ENCODE peak calls at places on chromosomes 1 and 21, in seven cellular contexts. S is endothelial cell of umbilical vein, I is adrenal gland, U is transverse colon, G is upper lobe of left lung, C is heart left ventricle, J is tibial nerve. T is an unnamed sample.

GRCh38 chr1:225347123-225347683 is 80.6 kb downstream of the LBR start:
- DNase-seq in S (no peak), I (no peak), U (no peak), G (no peak), C (no peak), J (no peak), T (no peak)

GRCh38 chr21:39033878-39034589 is 149.2 kb downstream of the PSMG1 start:
- DNase-seq in S (peak), I (no peak), U (peak), G (peak), C (peak), J (no peak), T (peak)

GRCh38 chr1:75723989-75724471 is 479 bp upstream of the ACADM start:
- DNase-seq in S (peak), I (peak), U (peak), G (no peak), C (peak), J (peak), T (peak)

GRCh38 chr21:42037943-42038342 is 27.8 kb upstream of the ZBTB21 start:
- DNase-seq in S (no peak), I (no peak), U (peak), G (no peak), C (no peak), J (no peak), T (no peak)

GRCh38 chr21:45524756-45525152 is 17.5 kb downstream of the SLC19A1 start:
- DNase-seq in S (no peak), I (no peak), U (no peak), G (no peak), C (peak), J (no peak), T (peak)

GRCh38 chr1:43241352-43241953 is 28.3 kb upstream of the TMEM125 start:
- DNase-seq in S (no peak), I (no peak), U (no peak), G (no peak), C (no peak), J (no peak), T (no peak)

GRCh38 chr1:201131398-201131797 is 4.4 kb upstream of the ASCL5 start:
- DNase-seq in S (no peak), I (peak), U (no peak), G (no peak), C (no peak), J (no peak), T (no peak)

GRCh38 chr1:2979191-2980072 is 41.8 kb upstream of the ACTRT2 start:
- DNase-seq in S (no peak), I (no peak), U (no peak), G (peak), C (no peak), J (no peak), T (no peak)

GRCh38 chr1:89195476-89195875 is 3.3 kb downstream of the GBP4 start:
- DNase-seq in S (no peak), I (no peak), U (no peak), G (no peak), C (no peak), J (no peak), T (no peak)

GRCh38 chr1:214228976-214229375 is 52.0 kb upstream of the SMYD2 start:
- DNase-seq in S (no peak), I (no peak), U (no peak), G (no peak), C (peak), J (no peak), T (no peak)

GRCh38 chr1:165954940-165955339 is 127.5 kb downstream of the UCK2 start:
- DNase-seq in S (no peak), I (no peak), U (no peak), G (no peak), C (peak), J (no peak), T (no peak)

GRCh38 chr1:231519166-231519565 is 9.3 kb upstream of the TSNAX start:
- DNase-seq in S (no peak), I (no peak), U (no peak), G (no peak), C (no peak), J (no peak), T (no peak)

GRCh38 chr1:65554829-65555228 is 134.4 kb downstream of the LEPR start:
- DNase-seq in S (no peak), I (no peak), U (no peak), G (no peak), C (no peak), J (no peak), T (no peak)

GRCh38 chr1:168135116-168135981 is 1.4 kb downstream of the GPR161 start:
- DNase-seq in S (peak), I (no peak), U (no peak), G (no peak), C (no peak), J (no peak), T (no peak)

GRCh38 chr1:162213281-162213909 is 143.9 kb downstream of the NOS1AP start:
- DNase-seq in S (peak), I (peak), U (peak), G (no peak), C (peak), J (peak), T (peak)

GRCh38 chr1:201559679-201560162 is 20.8 kb downstream of the NAV1 start:
- DNase-seq in S (peak), I (peak), U (peak), G (peak), C (peak), J (peak), T (peak)

GRCh38 chr1:159211331-159212136 is 6.9 kb downstream of the ACKR1 start:
- DNase-seq in S (peak), I (peak), U (peak), G (no peak), C (no peak), J (peak), T (no peak)

GRCh38 chr1:29279896-29280779 is 43.8 kb downstream of the PTPRU start:
- DNase-seq in S (no peak), I (no peak), U (no peak), G (peak), C (no peak), J (no peak), T (no peak)

GRCh38 chr1:109388208-109388711 is 9.5 kb downstream of the SORT1 start:
- DNase-seq in S (no peak), I (no peak), U (no peak), G (no peak), C (no peak), J (no peak), T (no peak)

GRCh38 chr1:62688687-62689085 is 500 bp upstream of the DOCK7 start:
- DNase-seq in S (no peak), I (no peak), U (no peak), G (no peak), C (no peak), J (no peak), T (no peak)

GRCh38 chr1:55311979-55312378 is 96.8 kb upstream of the USP24 start:
- DNase-seq in S (no peak), I (no peak), U (no peak), G (no peak), C (no peak), J (no peak), T (no peak)

GRCh38 chr21:45504516-45505415 is 37.5 kb downstream of the SLC19A1 start:
- DNase-seq in S (no peak), I (peak), U (no peak), G (peak), C (peak), J (no peak), T (peak)

GRCh38 chr1:5447479-5448070 is 544.6 kb downstream of the NPHP4 start:
- DNase-seq in S (no peak), I (no peak), U (peak), G (no peak), C (no peak), J (no peak), T (no peak)

GRCh38 chr1:208230668-208231529 is 13.3 kb downstream of the PLXNA2 start:
- DNase-seq in S (no peak), I (no peak), U (no peak), G (peak), C (no peak), J (no peak), T (no peak)

GRCh38 chr1:169271094-169271493 is 96.5 kb downstream of the NME7 start:
- DNase-seq in S (no peak), I (no peak), U (no peak), G (no peak), C (no peak), J (no peak), T (no peak)
- TF ChIP-seq CTCF in S (no peak), I (no peak), U (no peak), G (no peak), C (no peak), J (no peak), T (no peak)

GRCh38 chr1:218499021-218499691 is 154.0 kb downstream of the TGFB2 start:
- DNase-seq in S (peak), I (no peak), U (no peak), G (no peak), C (no peak), J (no peak), T (no peak)
- H3K27ac ChIP-seq in S (peak), I (peak), U (peak), G (peak), C (no peak), J (no peak), T (no peak)

GRCh38 chr1:153961421-153961820 is 1.9 kb downstream of the SLC39A1 start:
- DNase-seq in S (no peak), I (no peak), U (no peak), G (no peak), C (no peak), J (no peak), T (no peak)

GRCh38 chr1:153962088-153963029 is 978 bp downstream of the SLC39A1 start:
- DNase-seq in S (peak), I (peak), U (peak), G (peak), C (peak), J (peak), T (peak)

GRCh38 chr1:153963850-153964331 is 554 bp upstream of the SLC39A1 start:
- DNase-seq in S (no peak), I (peak), U (peak), G (peak), C (peak), J (no peak), T (no peak)

GRCh38 chr1:153960206-153960605 is 1.8 kb upstream of the CRTC2 start:
- DNase-seq in S (no peak), I (no peak), U (no peak), G (peak), C (no peak), J (no peak), T (no peak)

GRCh38 chr1:153963030-153963849 is at the start of gene SLC39A1:
- DNase-seq in S (peak), I (peak), U (peak), G (peak), C (peak), J (peak), T (peak)
- TF ChIP-seq POLR2A in S (peak), I (peak), U (peak), G (peak), C (no peak), J (peak), T (peak)

GRCh38 chr1:39266269-39266668 is 61.8 kb downstream of the MACF1 start:
- DNase-seq in S (peak), I (no peak), U (no peak), G (no peak), C (no peak), J (no peak), T (no peak)
- TF ChIP-seq CTCF in S (no peak), I (no peak), U (no peak), G (no peak), C (no peak), J (peak), T (no peak)

DNA sequence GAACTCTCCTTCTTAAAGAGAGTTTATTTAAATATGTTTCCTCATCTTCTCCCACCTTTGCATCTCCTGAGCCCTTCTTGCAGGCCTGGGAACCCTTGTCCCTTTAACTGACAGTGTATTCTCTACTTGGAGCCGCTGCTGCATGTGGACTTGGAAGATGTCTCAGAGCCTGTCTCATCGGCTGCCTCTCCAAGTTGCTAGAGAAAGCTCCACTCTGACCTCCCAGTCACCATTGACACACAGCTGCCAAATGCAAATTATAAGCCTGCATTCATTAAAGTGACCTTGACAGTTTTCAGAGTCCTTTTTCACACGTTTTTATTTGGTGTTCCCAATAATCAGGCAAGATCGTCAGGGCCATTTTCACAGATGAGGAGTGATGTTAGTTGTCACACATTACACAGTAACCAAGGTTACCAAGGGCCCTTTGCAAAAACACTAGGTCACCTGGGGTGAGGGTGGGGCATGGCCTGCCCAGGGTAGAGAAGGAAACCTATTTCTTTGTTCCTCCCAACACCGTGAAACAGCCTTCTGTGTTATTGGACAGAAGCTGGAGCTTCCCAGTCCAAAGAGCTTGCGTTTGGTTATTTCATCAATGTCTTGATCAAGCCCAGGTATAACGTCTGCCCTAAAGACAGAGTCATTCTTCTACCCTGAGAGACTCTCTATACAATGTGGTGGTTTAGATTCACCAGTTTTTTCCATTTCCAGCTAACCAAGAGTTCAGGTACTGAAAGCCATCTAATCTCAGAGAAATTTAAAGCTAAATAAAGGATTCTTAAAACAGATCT is 164.1 kb downstream of the GALNT2 start:
- DNase-seq in S (no peak), I (no peak), U (peak), G (no peak), C (no peak), J (no peak), T (no peak)
- H3K27ac ChIP-seq in S (no peak), I (peak), U (peak), G (peak), C (no peak), J (no peak), T (peak)

DNA sequence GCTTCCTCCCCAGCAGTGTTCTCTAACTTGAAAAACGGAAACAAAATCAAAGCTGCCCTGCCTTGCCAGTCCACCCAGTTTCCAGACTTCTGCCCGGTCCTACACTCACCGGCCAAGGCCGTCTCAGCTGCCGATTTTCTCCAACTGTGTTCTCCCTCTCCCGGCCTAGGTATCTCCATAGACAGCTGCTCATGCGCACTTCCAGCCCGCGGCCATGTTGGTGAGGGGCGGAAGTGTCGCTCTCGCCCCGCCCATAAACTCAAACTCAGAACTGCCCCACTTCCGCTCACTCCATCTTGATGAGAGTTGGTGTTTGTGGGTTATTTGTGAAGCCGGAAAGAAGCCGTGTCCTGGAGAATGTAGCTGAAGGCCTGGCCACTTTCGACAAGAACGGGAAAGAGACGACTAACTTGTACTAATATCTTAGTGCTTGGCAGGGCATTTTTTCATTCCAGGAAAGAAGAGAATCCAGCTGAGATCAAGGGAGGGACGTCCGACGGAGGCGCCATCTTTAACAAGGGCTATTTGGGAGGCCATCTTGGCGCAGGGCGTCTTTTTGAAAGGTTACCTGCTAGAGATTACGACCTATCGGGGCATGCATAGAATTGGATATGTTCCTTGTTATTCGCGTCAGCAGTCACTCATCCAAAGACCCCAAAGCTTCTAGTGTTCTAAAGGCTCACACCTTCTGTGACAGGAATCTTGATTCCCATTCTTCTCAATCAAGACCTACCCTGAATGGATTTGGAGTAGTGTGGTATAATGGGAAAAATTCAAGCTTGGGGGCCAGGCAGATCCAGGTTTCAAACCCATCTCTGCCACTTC is at the start of gene USF1:
- DNase-seq in S (peak), I (peak), U (peak), G (peak), C (peak), J (peak), T (peak)
- TF ChIP-seq POLR2A in S (peak), I (peak), U (peak), G (peak), C (peak), J (peak), T (peak)

GRCh38 chr1:177228721-177229088 is 57.9 kb downstream of the BRINP2 start:
- DNase-seq in S (no peak), I (peak), U (no peak), G (no peak), C (no peak), J (no peak), T (no peak)
- TF ChIP-seq CTCF in S (no peak), I (no peak), U (no peak), G (no peak), C (no peak), J (no peak), T (no peak)

GRCh38 chr1:152220166-152221163 is 3.5 kb downstream of the HRNR start:
- DNase-seq in S (no peak), I (no peak), U (no peak), G (peak), C (no peak), J (no peak), T (no peak)

GRCh38 chr1:152224093-152224492 is at the start of gene HRNR:
- DNase-seq in S (no peak), I (no peak), U (no peak), G (no peak), C (no peak), J (no peak), T (no peak)

GRCh38 chr1:152228831-152229230 is 4.8 kb upstream of the HRNR start:
- DNase-seq in S (no peak), I (no peak), U (no peak), G (no peak), C (no peak), J (no peak), T (no peak)

GRCh38 chr1:152227310-152227928 is 3.4 kb upstream of the HRNR start:
- DNase-seq in S (no peak), I (no peak), U (no peak), G (no peak), C (no peak), J (no peak), T (no peak)

DNA sequence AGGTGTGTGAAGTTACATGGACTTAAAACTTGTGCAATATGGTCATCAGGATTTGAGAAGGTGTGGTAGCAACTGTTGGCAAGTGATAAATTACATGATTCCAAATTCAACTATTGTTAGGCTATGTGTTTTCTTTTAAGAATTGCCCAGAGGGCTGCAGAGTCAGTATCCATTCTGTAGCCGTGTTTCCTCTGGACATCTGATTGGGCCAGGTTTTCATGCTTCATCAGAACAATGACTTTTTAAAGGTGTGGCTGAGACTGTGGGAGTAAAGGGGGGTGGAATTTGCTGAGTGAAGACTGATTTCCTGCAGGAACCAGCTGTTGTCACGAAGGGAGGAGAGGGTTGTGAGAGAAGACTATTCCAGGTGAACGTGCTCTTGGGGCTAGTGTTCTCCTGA is 1.7 kb upstream of the HRNR start:
- DNase-seq in S (no peak), I (no peak), U (no peak), G (no peak), C (no peak), J (no peak), T (no peak)
- H3K27ac ChIP-seq in S (no peak), I (no peak), U (no peak), G (no peak), C (no peak), J (no peak), T (no peak)

GRCh38 chr1:22827666-22828065 is 117.0 kb downstream of the EPHB2 start:
- DNase-seq in S (no peak), I (no peak), U (no peak), G (no peak), C (peak), J (no peak), T (no peak)

GRCh38 chr1:22828151-22828817 is 117.6 kb downstream of the EPHB2 start:
- DNase-seq in S (no peak), I (no peak), U (no peak), G (no peak), C (no peak), J (no peak), T (no peak)

GRCh38 chr1:22824975-22825374 is 114.3 kb downstream of the EPHB2 start:
- DNase-seq in S (no peak), I (no peak), U (no peak), G (no peak), C (no peak), J (no peak), T (no peak)

GRCh38 chr1:22825790-22826189 is 115.2 kb downstream of the EPHB2 start:
- DNase-seq in S (no peak), I (no peak), U (no peak), G (no peak), C (peak), J (no peak), T (no peak)

DNA sequence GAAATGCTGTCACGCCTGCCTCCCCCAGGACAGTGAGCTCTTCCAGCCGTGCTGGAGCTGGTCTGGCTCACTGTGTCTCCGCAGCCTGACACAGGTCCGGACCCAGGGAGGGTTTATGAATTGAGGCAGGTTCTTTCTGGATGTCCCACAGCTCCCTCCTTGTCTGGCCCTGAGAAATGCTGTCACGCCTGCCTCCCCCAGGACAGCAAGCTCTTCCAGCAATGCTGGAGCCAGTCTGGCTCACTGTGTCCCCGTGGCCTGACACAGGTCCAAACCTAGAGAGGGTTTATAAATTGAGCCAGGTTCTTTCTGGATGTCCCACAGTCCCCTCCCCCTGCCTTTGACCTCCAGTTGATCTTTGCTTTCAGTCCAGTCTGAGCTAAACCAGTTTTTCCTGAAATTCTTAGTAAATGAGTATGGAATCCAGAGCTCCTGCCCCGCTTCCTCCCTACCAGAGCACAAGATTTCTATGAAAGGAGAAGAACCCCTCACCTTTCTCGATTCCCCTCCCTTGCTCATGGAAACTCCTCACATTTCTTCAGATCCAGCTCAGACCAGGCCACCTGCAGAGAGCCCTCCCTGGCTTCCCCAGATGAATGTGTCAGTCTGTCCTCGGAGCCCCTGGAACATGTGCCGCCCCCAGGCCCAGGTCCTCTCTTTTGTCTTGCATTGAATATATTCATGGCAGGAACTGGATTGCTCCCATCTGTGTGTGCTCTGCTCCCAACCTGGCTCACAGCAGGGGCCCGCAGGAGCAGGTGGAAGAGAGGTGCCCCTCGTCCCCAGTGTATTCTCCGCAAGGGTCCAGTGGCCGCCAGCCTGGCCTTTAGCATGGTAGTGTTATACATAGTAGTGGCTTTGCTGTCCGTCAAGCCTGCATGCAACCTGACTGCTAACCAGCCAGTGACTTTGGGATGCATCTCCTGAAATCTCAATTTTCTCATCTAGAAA is 116.3 kb downstream of the EPHB2 start:
- DNase-seq in S (peak), I (no peak), U (no peak), G (no peak), C (peak), J (no peak), T (no peak)
- TF ChIP-seq POLR2A in S (no peak), I (no peak), U (no peak), G (no peak), C (no peak), J (no peak), T (no peak)